ENCODE peak calls at places on chromosomes 3 and 15, in nine cellular contexts. X, C, Y, E, R, F, T, Z and V are unnamed samples.

GRCh38 chr3:125163739-125164601 is 48.6 kb downstream of the SLC12A8 start:
- DNase-seq in Z (no peak), Y (peak; percentile 29), C (peak; percentile 39), T (no peak), E (peak; percentile 82), F (no peak), R (no peak), X (peak; percentile 43), V (peak; percentile 24)

GRCh38 chr15:92797168-92798052 is 102.7 kb upstream of the CHD2 start:
- DNase-seq in Z (no peak), T (no peak), E (no peak), R (peak; percentile 76), Y (peak; percentile 82), X (peak; percentile 87), C (peak; percentile 93), F (peak; percentile 81), V (no peak)

GRCh38 chr3:184560531-184560930 is 1.1 kb upstream of the EPHB3 start:
- DNase-seq in E (no peak), X (no peak), Z (no peak), T (no peak), R (no peak), F (no peak), C (no peak), Y (no peak), V (no peak)

GRCh38 chr3:55690746-55691540 is 203.8 kb upstream of the WNT5A start:
- DNase-seq in Z (no peak), C (peak; percentile 97), R (peak; percentile 3), Y (no peak), X (no peak), E (no peak), T (no peak), F (peak; percentile 65), V (no peak)

GRCh38 chr15:79099692-79100091 is 9.1 kb upstream of the RASGRF1 start:
- DNase-seq in R (no peak), E (no peak), Z (no peak), F (no peak), C (no peak), T (no peak), Y (peak; percentile 11), X (no peak), V (no peak)

GRCh38 chr15:26773485-26773877 is 615 bp upstream of the GABRB3 start:
- DNase-seq in C (peak; percentile 87), F (no peak), Z (no peak), T (no peak), X (no peak), Y (no peak), R (no peak), E (no peak), V (no peak)

GRCh38 chr3:43004282-43004681 is 25.2 kb downstream of the GASK1A start:
- DNase-seq in R (peak; percentile 48), Z (no peak), T (no peak), E (no peak), X (peak; percentile 87), Y (peak; percentile 81), F (no peak), C (no peak), V (peak; percentile 14)

GRCh38 chr3:79517766-79518413 is 249.9 kb downstream of the ROBO1 start:
- DNase-seq in R (peak; percentile 55), C (peak; percentile 61), F (peak; percentile 9), T (no peak), X (peak; percentile 55), Y (peak; percentile 68), E (no peak), Z (no peak), V (no peak)

GRCh38 chr15:57667171-57667924 is 39.2 kb upstream of the POLR2M start:
- DNase-seq in C (peak; percentile 60), R (peak; percentile 73), T (no peak), E (no peak), F (peak; percentile 20), Y (peak; percentile 85), Z (no peak), X (peak; percentile 79), V (no peak)

GRCh38 chr3:99774467-99774866 is 43.2 kb upstream of the CMSS1 start:
- DNase-seq in Y (peak; percentile 90), X (peak; percentile 66), Z (no peak), F (no peak), T (no peak), R (peak; percentile 73), C (no peak), E (no peak), V (peak; percentile 88)

GRCh38 chr3:71502066-71502465 is 81.5 kb downstream of the FOXP1 start:
- DNase-seq in C (no peak), Z (no peak), X (no peak), Y (no peak), T (no peak), E (no peak), R (no peak), F (peak; percentile 13), V (no peak)

GRCh38 chr3:194779729-194780224 is 94.1 kb downstream of the FAM43A start:
- DNase-seq in Z (no peak), C (no peak), E (peak; percentile 62), R (no peak), X (no peak), F (no peak), T (no peak), Y (peak; percentile 51), V (no peak)

GRCh38 chr15:74253276-74253921 is 17.3 kb downstream of the CCDC33 start:
- DNase-seq in C (peak; percentile 81), R (no peak), F (no peak), Z (no peak), Y (peak; percentile 22), E (no peak), T (no peak), X (no peak), V (no peak)

GRCh38 chr3:189270248-189270832 is 98.6 kb downstream of the TPRG1 start:
- DNase-seq in C (peak; percentile 80), Y (peak; percentile 96), R (peak; percentile 88), X (peak; percentile 78), F (peak; percentile 75), Z (peak; percentile 75), E (no peak), T (peak; percentile 8), V (peak; percentile 75)

GRCh38 chr3:24344784-24345439 is 149.7 kb downstream of the THRB start:
- DNase-seq in E (no peak), Y (peak; percentile 48), R (peak; percentile 16), Z (no peak), X (peak; percentile 89), F (no peak), C (no peak), T (no peak), V (no peak)

GRCh38 chr15:52414936-52415335 is 113.7 kb downstream of the MYO5A start:
- DNase-seq in Z (no peak), E (no peak), F (peak; percentile 49), X (no peak), T (no peak), C (no peak), Y (no peak), R (no peak), V (no peak)

GRCh38 chr15:34760909-34761308 is 6.1 kb upstream of the GJD2 start:
- DNase-seq in X (no peak), R (no peak), E (no peak), Y (no peak), F (no peak), Z (no peak), C (peak; percentile 87), T (no peak), V (no peak)

GRCh38 chr3:134618986-134619615 is 31.7 kb downstream of the KY start:
- DNase-seq in X (no peak), C (no peak), R (no peak), F (no peak), Z (no peak), Y (no peak), T (no peak), E (peak; percentile 40), V (no peak)

GRCh38 chr3:177968891-177969290 is 567.3 kb upstream of the KCNMB2 start:
- DNase-seq in X (no peak), R (no peak), Y (peak; percentile 34), E (no peak), F (no peak), C (no peak), T (no peak), Z (no peak), V (no peak)

GRCh38 chr3:69240651-69241578 is 118.5 kb upstream of the LMOD3 start:
- DNase-seq in Y (no peak), X (no peak), T (no peak), E (no peak), R (no peak), C (no peak), Z (no peak), F (no peak), V (no peak)

GRCh38 chr3:194577985-194578905 is 55.0 kb downstream of the TMEM44 start:
- DNase-seq in E (peak; percentile 92), C (no peak), X (peak; percentile 84), Z (peak; percentile 90), Y (peak; percentile 96), R (peak; percentile 81), T (no peak), F (no peak), V (no peak)

GRCh38 chr3:124834723-124835718 is 52.1 kb downstream of the ITGB5 start:
- DNase-seq in E (no peak), R (peak; percentile 87), F (peak; percentile 86), Z (peak; percentile 79), T (no peak), C (peak; percentile 24), X (peak; percentile 91), Y (peak; percentile 52), V (peak; percentile 56)

GRCh38 chr3:193921480-193921879 is 214.5 kb upstream of the HES1 start:
- DNase-seq in C (no peak), E (no peak), F (no peak), R (no peak), T (no peak), Y (no peak), X (no peak), Z (no peak), V (no peak)